ENCODE peak calls at places on chromosomes 5 and 9, in five cellular contexts. One of them, this sample, is unnamed.

GRCh38 chr9:22643541-22643940 is 196.9 kb downstream of the DMRTA1 start:
- DNase-seq in iPS DF 19.7: no peak
- DNase-seq in H54: no peak
- DNase-seq in prostate gland: no peak
- DNase-seq in psoas muscle: no peak
- DNase-seq in this sample: no peak

GRCh38 chr9:28946648-28947047 is 1373.4 kb upstream of the C9orf72 start:
- DNase-seq in H54: no peak
- DNase-seq in iPS DF 19.7: no peak
- DNase-seq in prostate gland: no peak
- DNase-seq in psoas muscle: no peak
- DNase-seq in this sample: no peak

GRCh38 chr5:97986069-97986468 is 787.4 kb upstream of the RGMB start:
- DNase-seq in H54: no peak
- DNase-seq in iPS DF 19.7: peak
- DNase-seq in prostate gland: no peak
- DNase-seq in psoas muscle: no peak
- DNase-seq in this sample: peak

GRCh38 chr9:136268318-136268717 is 22.7 kb upstream of the QSOX2 start:
- DNase-seq in H54: no peak
- DNase-seq in iPS DF 19.7: no peak
- DNase-seq in prostate gland: no peak
- DNase-seq in psoas muscle: no peak
- DNase-seq in this sample: no peak

GRCh38 chr9:34988218-34989055 is 1.1 kb upstream of the DNAJB5 start:
- DNase-seq in prostate gland: no peak
- DNase-seq in H54: no peak
- DNase-seq in psoas muscle: peak
- DNase-seq in iPS DF 19.7: no peak
- DNase-seq in this sample: no peak

GRCh38 chr5:157476699-157477408 is 16.8 kb downstream of the NIPAL4 start:
- DNase-seq in iPS DF 19.7: no peak
- DNase-seq in psoas muscle: no peak
- DNase-seq in H54: peak
- DNase-seq in prostate gland: peak
- DNase-seq in this sample: peak

GRCh38 chr5:54673523-54674225 is 156.1 kb downstream of the SNX18 start:
- DNase-seq in prostate gland: no peak
- DNase-seq in psoas muscle: peak
- DNase-seq in iPS DF 19.7: no peak
- DNase-seq in H54: no peak
- DNase-seq in this sample: no peak

GRCh38 chr9:137456061-137456863 is 2.9 kb downstream of the NSMF start:
- DNase-seq in prostate gland: no peak
- DNase-seq in psoas muscle: peak
- DNase-seq in H54: no peak
- DNase-seq in iPS DF 19.7: no peak
- DNase-seq in this sample: no peak

GRCh38 chr5:161535762-161536161 is 10.8 kb downstream of the GABRB2 start:
- DNase-seq in prostate gland: no peak
- DNase-seq in iPS DF 19.7: no peak
- DNase-seq in H54: no peak
- DNase-seq in psoas muscle: no peak
- DNase-seq in this sample: no peak

This sample was measured in RWPE1.